ENCODE peak calls at places on chromosomes 4 and X, in seven cellular contexts. V, F, L, Q, R, X and T are unnamed samples.

GRCh38 chrX:54529166-54529558 is 857 bp upstream of the GNL3L start:
- DNase-seq in V (no peak), F (no peak), L (no peak), Q (no peak), R (no peak), X (no peak), T (no peak)

GRCh38 chrX:18973527-18974192 is 10.3 kb downstream of the PHKA2 start:
- DNase-seq in V (peak; percentile 24), F (no peak), L (no peak), Q (peak; percentile 9), R (no peak), X (no peak), T (no peak)

GRCh38 chrX:69289046-69289838 is 124.0 kb upstream of the PJA1 start:
- DNase-seq in V (no peak), F (no peak), L (no peak), Q (no peak), R (no peak), X (no peak), T (no peak)

GRCh38 chrX:71935542-71935941 is 24.9 kb downstream of the NHSL2 start:
- DNase-seq in V (no peak), F (no peak), L (peak; percentile 81), Q (peak; percentile 52), R (no peak), X (no peak), T (peak; percentile 59)

GRCh38 chr4:95077864-95078263 is 320.1 kb downstream of the BMPR1B start:
- DNase-seq in V (no peak), F (no peak), L (no peak), Q (no peak), R (no peak), X (no peak), T (no peak)

GRCh38 chrX:102975016-102975415 is 37.9 kb downstream of the RAB40AL start:
- DNase-seq in V (no peak), F (no peak), L (no peak), Q (no peak), R (no peak), X (no peak), T (no peak)

GRCh38 chr4:40238700-40239548 is 42.1 kb downstream of the RHOH start:
- DNase-seq in V (no peak), F (no peak), L (no peak), Q (peak; percentile 81), R (peak; percentile 58), X (no peak), T (no peak)

GRCh38 chr4:83112678-83113428 is 1.7 kb downstream of the PLAC8 start:
- DNase-seq in V (no peak), F (no peak), L (no peak), Q (no peak), R (no peak), X (no peak), T (no peak)

GRCh38 chr4:150573534-150573933 is 8.4 kb upstream of the MAB21L2 start:
- DNase-seq in V (no peak), F (no peak), L (no peak), Q (no peak), R (no peak), X (no peak), T (no peak)

GRCh38 chrX:74527344-74527743 is 87.1 kb downstream of the RLIM start:
- DNase-seq in V (no peak), F (no peak), L (no peak), Q (no peak), R (no peak), X (no peak), T (no peak)

GRCh38 chrX:131923614-131924250 is 99.4 kb upstream of the STK26 start:
- DNase-seq in V (no peak), F (no peak), L (no peak), Q (no peak), R (no peak), X (no peak), T (no peak)

GRCh38 chrX:113868169-113868568 is 715.7 kb upstream of the HTR2C start:
- DNase-seq in V (no peak), F (no peak), L (no peak), Q (peak; percentile 55), R (no peak), X (no peak), T (no peak)

GRCh38 chr4:183249854-183250253 is 70.2 kb downstream of the CLDN22 start:
- DNase-seq in V (peak; percentile 42), F (no peak), L (no peak), Q (peak; percentile 58), R (no peak), X (peak; percentile 33), T (no peak)

GRCh38 chr4:165325732-165326512 is 1.5 kb upstream of the MSMO1 start:
- DNase-seq in V (no peak), F (no peak), L (no peak), Q (peak; percentile 76), R (no peak), X (peak; percentile 65), T (no peak)

GRCh38 chr4:34469518-34469917 is 1774.8 kb downstream of the ARAP2 start:
- DNase-seq in V (no peak), F (no peak), L (no peak), Q (no peak), R (no peak), X (no peak), T (no peak)

GRCh38 chr4:181792641-181793612 is 450.3 kb upstream of the TENM3 start:
- DNase-seq in V (no peak), F (no peak), L (no peak), Q (no peak), R (no peak), X (no peak), T (no peak)

GRCh38 chrX:40097101-40097491 is 662 bp downstream of the BCOR start:
- DNase-seq in V (peak; percentile 39), F (no peak), L (peak; percentile 60), Q (no peak), R (no peak), X (no peak), T (no peak)

GRCh38 chrX:150503898-150504219 is 64.6 kb upstream of the MTM1 start:
- DNase-seq in V (peak; percentile 57), F (no peak), L (no peak), Q (no peak), R (no peak), X (no peak), T (no peak)

GRCh38 chr4:152348670-152349069 is 187.2 kb downstream of the FBXW7 start:
- DNase-seq in V (no peak), F (no peak), L (peak; percentile 2), Q (peak; percentile 60), R (no peak), X (no peak), T (no peak)

GRCh38 chr4:34850426-34850825 is 1393.9 kb downstream of the ARAP2 start:
- DNase-seq in V (no peak), F (no peak), L (no peak), Q (no peak), R (no peak), X (no peak), T (no peak)

GRCh38 chr4:154506253-154506652 is 14.7 kb upstream of the DCHS2 start:
- DNase-seq in V (no peak), F (no peak), L (no peak), Q (peak; percentile 60), R (no peak), X (peak; percentile 14), T (no peak)

GRCh38 chr4:142452132-142452855 is 393.8 kb downstream of the INPP4B start:
- DNase-seq in V (no peak), F (no peak), L (no peak), Q (no peak), R (no peak), X (no peak), T (no peak)

GRCh38 chr4:53100801-53101581 is 238.9 kb downstream of the RASL11B start:
- DNase-seq in V (no peak), F (no peak), L (no peak), Q (peak; percentile 8), R (no peak), X (no peak), T (no peak)

GRCh38 chr4:8897768-8898167 is 26.1 kb upstream of the HMX1 start:
- DNase-seq in V (no peak), F (no peak), L (no peak), Q (no peak), R (no peak), X (no peak), T (no peak)

GRCh38 chr4:112113786-112114185 is 31.5 kb upstream of the FAM241A start:
- DNase-seq in V (no peak), F (no peak), L (no peak), Q (no peak), R (no peak), X (no peak), T (no peak)

GRCh38 chrX:136879001-136879667 is 1.4 kb downstream of the RBMX start:
- DNase-seq in V (no peak), F (no peak), L (no peak), Q (no peak), R (no peak), X (no peak), T (no peak)

GRCh38 chrX:2391869-2392606 is 108.7 kb downstream of the DHRSX start:
- DNase-seq in V (no peak), F (no peak), L (no peak), Q (peak; percentile 98), R (no peak), X (peak; percentile 21), T (no peak)